ENCODE peak calls at places on chromosomes 1 and 21, in six cellular contexts. L is IMR-90, S is A549, P is heart left ventricle, I is adrenal gland, F is NB4. D is an unnamed sample.

GRCh38 chr1:156021954-156022353 is 1.2 kb upstream of the SSR2 start:
- DNase-seq in F (no peak), I (no peak), L (no peak), S (no peak), P (no peak), D (no peak)

GRCh38 chr1:30109853-30110252 is 613.5 kb downstream of the MATN1 start:
- DNase-seq in S (peak; percentile 34), F (no peak), I (peak; percentile 21), L (peak; percentile 83), P (no peak), D (no peak)

GRCh38 chr1:230270185-230270939 is 155.8 kb downstream of the PGBD5 start:
- DNase-seq in I (peak; percentile 34), L (peak; percentile 7), P (no peak), S (no peak), F (no peak), D (no peak)

GRCh38 chr1:101264699-101265098 is 27.9 kb downstream of the S1PR1 start:
- DNase-seq in F (peak; percentile 4), I (no peak), L (no peak), P (peak; percentile 38), S (peak; percentile 9), D (no peak)

GRCh38 chr1:246624091-246624490 is 57.8 kb downstream of the CNST start:
- DNase-seq in I (no peak), S (no peak), P (no peak), F (no peak), L (no peak), D (no peak)

GRCh38 chr1:101748077-101748476 is 248.6 kb downstream of the OLFM3 start:
- DNase-seq in I (no peak), F (no peak), S (no peak), P (no peak), L (no peak), D (no peak)

GRCh38 chr1:201624741-201625646 is 86.1 kb downstream of the NAV1 start:
- DNase-seq in F (no peak), L (peak; percentile 98), P (no peak), I (no peak), S (peak; percentile 58), D (no peak)

GRCh38 chr1:208387908-208388756 is 143.9 kb upstream of the PLXNA2 start:
- DNase-seq in S (no peak), L (no peak), P (no peak), I (no peak), F (no peak), D (no peak)

GRCh38 chr1:47444317-47444577 is 6.4 kb downstream of the FOXD2 start:
- DNase-seq in L (no peak), S (no peak), F (no peak), P (no peak), I (no peak), D (no peak)

GRCh38 chr21:35083246-35083645 is 34.1 kb upstream of the RUNX1 start:
- DNase-seq in F (no peak), I (no peak), P (no peak), L (no peak), S (no peak), D (no peak)

GRCh38 chr21:28893687-28894086 is 99.0 kb downstream of the LTN1 start:
- DNase-seq in S (peak; percentile 3), L (no peak), I (no peak), F (no peak), P (no peak), D (no peak)

GRCh38 chr1:208251015-208251414 is 6.8 kb upstream of the PLXNA2 start:
- DNase-seq in S (no peak), P (no peak), L (no peak), F (no peak), I (no peak), D (no peak)

GRCh38 chr1:8314346-8315280 is 3.3 kb upstream of the SLC45A1 start:
- DNase-seq in F (peak; percentile 46), S (peak; percentile 78), I (peak; percentile 86), L (peak; percentile 77), P (peak; percentile 66), D (no peak)

GRCh38 chr1:189693140-189693539 is 784.5 kb downstream of the BRINP3 start:
- DNase-seq in L (no peak), S (peak; percentile 30), P (no peak), I (no peak), F (no peak), D (no peak)

GRCh38 chr1:204241050-204241449 is 27.3 kb upstream of the GOLT1A start:
- DNase-seq in F (peak; percentile 12), L (peak; percentile 6), S (peak; percentile 14), I (no peak), P (no peak), D (no peak)

GRCh38 chr1:192575499-192576189 is at the start of gene RGS1:
- DNase-seq in P (no peak), F (peak; percentile 90), L (no peak), I (peak; percentile 20), S (no peak), D (no peak)

GRCh38 chr1:53553734-53554509 is 94.7 kb downstream of the DMRTB1 start:
- DNase-seq in I (no peak), F (peak; percentile 25), L (no peak), S (no peak), P (no peak), D (no peak)

GRCh38 chr1:84525738-84526137 is 19.4 kb upstream of the GNG5 start:
- DNase-seq in I (no peak), F (no peak), S (no peak), P (no peak), L (no peak), D (no peak)

GRCh38 chr1:34129630-34130029 is 35.4 kb downstream of the CSMD2 start:
- DNase-seq in P (no peak), I (no peak), L (no peak), F (no peak), S (no peak), D (no peak)

GRCh38 chr1:115647919-115648597 is 6.3 kb downstream of the VANGL1 start:
- DNase-seq in P (no peak), F (no peak), I (no peak), L (no peak), S (no peak), D (no peak)

GRCh38 chr1:38030596-38031512 is 15.7 kb downstream of the POU3F1 start:
- DNase-seq in S (no peak), I (peak; percentile 85), P (no peak), F (no peak), L (no peak), D (no peak)

GRCh38 chr21:39802226-39802625 is 57.2 kb downstream of the IGSF5 start:
- DNase-seq in F (no peak), I (no peak), P (no peak), L (no peak), S (no peak), D (no peak)

GRCh38 chr1:77673716-77674355 is 8.6 kb downstream of the ZZZ3 start:
- DNase-seq in S (no peak), P (no peak), L (peak; percentile 4), I (no peak), F (no peak), D (no peak)

GRCh38 chr1:41245659-41246058 is 3.6 kb upstream of the SCMH1 start:
- DNase-seq in S (no peak), L (peak; percentile 38), F (peak; percentile 43), P (no peak), I (no peak), D (no peak)

GRCh38 chr1:234605983-234606730 is 3.8 kb downstream of the IRF2BP2 start:
- DNase-seq in F (peak; percentile 78), L (peak; percentile 62), P (no peak), S (peak; percentile 75), I (peak; percentile 68), D (no peak)
- TF ChIP-seq POLR2A in F (peak; percentile 68), L (no peak), P (no peak), S (no peak), I (no peak), D (peak; percentile 78)

GRCh38 chr1:45344491-45344890 is 4.3 kb upstream of the MUTYH start:
- DNase-seq in P (no peak), S (no peak), F (no peak), I (no peak), L (no peak), D (no peak)
- TF ChIP-seq POLR2A in P (no peak), S (no peak), F (no peak), I (no peak), L (no peak), D (no peak)

GRCh38 chr1:24903560-24903954 is 26.5 kb downstream of the RUNX3 start:
- DNase-seq in F (no peak), L (no peak), P (no peak), S (no peak), I (no peak), D (no peak)
- TF ChIP-seq POLR2A in F (no peak), L (no peak), P (no peak), S (no peak), I (no peak), D (no peak)

GRCh38 chr1:118918940-118919259 is 69.2 kb downstream of the TBX15 start:
- DNase-seq in L (no peak), F (no peak), P (no peak), S (no peak), I (no peak), D (no peak)

GRCh38 chr1:118918230-118918939 is 69.8 kb downstream of the TBX15 start:
- DNase-seq in L (no peak), F (no peak), P (no peak), S (no peak), I (no peak), D (no peak)

GRCh38 chr1:118923319-118923718 is 64.8 kb downstream of the TBX15 start:
- DNase-seq in I (no peak), S (no peak), F (no peak), P (no peak), L (no peak), D (no peak)

GRCh38 chr1:118920124-118920675 is 67.9 kb downstream of the TBX15 start:
- DNase-seq in F (no peak), I (no peak), S (no peak), P (no peak), L (no peak), D (no peak)

GRCh38 chr1:118921994-118922393 is 66.1 kb downstream of the TBX15 start:
- DNase-seq in L (no peak), S (no peak), P (no peak), F (no peak), I (no peak), D (no peak)
- TF ChIP-seq POLR2A in L (no peak), S (no peak), P (no peak), F (no peak), I (no peak), D (no peak)

GRCh38 chr1:92398519-92398918 is 88.2 kb downstream of the GFI1 start:
- DNase-seq in I (no peak), F (peak; percentile 55), L (no peak), P (no peak), S (no peak), D (no peak)
- TF ChIP-seq POLR2A in I (no peak), F (no peak), L (no peak), P (no peak), S (no peak), D (no peak)

GRCh38 chr1:111221633-111222286 is 5.8 kb upstream of the CHI3L2 start:
- DNase-seq in S (no peak), P (no peak), L (peak; percentile 8), F (peak; percentile 97), I (no peak), D (no peak)
- TF ChIP-seq POLR2A in S (no peak), P (no peak), L (no peak), F (no peak), I (no peak), D (peak; percentile 11)

D was measured in GM12891.